ENCODE peak calls at places on chromosomes 7 and 10, in six cellular contexts. One of them, this sample, is unnamed.

GRCh38 chr10:70300461-70300860 is 16.7 kb upstream of the NPFFR1 start:
- DNase-seq in SJSA1: no peak
- DNase-seq in CD4-positive, alpha-beta T cell: no peak
- DNase-seq in mammary epithelial cell: no peak
- DNase-seq in A673: no peak
- DNase-seq in ascending aorta: no peak
- DNase-seq in this sample: no peak

GRCh38 chr7:104657134-104657533 is 328.7 kb downstream of the LHFPL3 start:
- DNase-seq in SJSA1: no peak
- DNase-seq in CD4-positive, alpha-beta T cell: no peak
- DNase-seq in mammary epithelial cell: no peak
- DNase-seq in A673: no peak
- DNase-seq in ascending aorta: no peak
- DNase-seq in this sample: no peak

GRCh38 chr10:30392564-30392990 is 41.4 kb upstream of the MAP3K8 start:
- DNase-seq in SJSA1: peak; percentile 52
- DNase-seq in CD4-positive, alpha-beta T cell: peak; percentile 67
- DNase-seq in mammary epithelial cell: peak; percentile 50
- DNase-seq in A673: peak; percentile 77
- DNase-seq in ascending aorta: no peak
- DNase-seq in this sample: peak; percentile 79

GRCh38 chr10:130179640-130180039 is 43.4 kb downstream of the GLRX3 start:
- DNase-seq in SJSA1: peak; percentile 14
- DNase-seq in CD4-positive, alpha-beta T cell: no peak
- DNase-seq in mammary epithelial cell: peak; percentile 23
- DNase-seq in A673: peak; percentile 84
- DNase-seq in ascending aorta: no peak
- DNase-seq in this sample: peak; percentile 48

GRCh38 chr7:37065779-37066271 is 341.5 kb upstream of the AOAH start:
- DNase-seq in SJSA1: no peak
- DNase-seq in CD4-positive, alpha-beta T cell: no peak
- DNase-seq in mammary epithelial cell: peak; percentile 72
- DNase-seq in A673: no peak
- DNase-seq in ascending aorta: no peak
- DNase-seq in this sample: no peak

GRCh38 chr10:72084094-72084459 is 4.3 kb downstream of the SPOCK2 start:
- DNase-seq in SJSA1: no peak
- DNase-seq in CD4-positive, alpha-beta T cell: no peak
- DNase-seq in mammary epithelial cell: no peak
- DNase-seq in A673: no peak
- DNase-seq in ascending aorta: no peak
- DNase-seq in this sample: peak; percentile 73

GRCh38 chr10:1536341-1536740 is 201.0 kb downstream of the ADARB2 start:
- DNase-seq in SJSA1: no peak
- DNase-seq in CD4-positive, alpha-beta T cell: no peak
- DNase-seq in mammary epithelial cell: no peak
- DNase-seq in A673: no peak
- DNase-seq in ascending aorta: no peak
- DNase-seq in this sample: no peak

GRCh38 chr7:28298870-28299484 is 113.3 kb upstream of the CREB5 start:
- DNase-seq in SJSA1: peak; percentile 26
- DNase-seq in CD4-positive, alpha-beta T cell: no peak
- DNase-seq in mammary epithelial cell: peak; percentile 60
- DNase-seq in A673: peak; percentile 33
- DNase-seq in ascending aorta: no peak
- DNase-seq in this sample: no peak

GRCh38 chr7:17719998-17720397 is 220.3 kb downstream of the SNX13 start:
- DNase-seq in SJSA1: no peak
- DNase-seq in CD4-positive, alpha-beta T cell: no peak
- DNase-seq in mammary epithelial cell: no peak
- DNase-seq in A673: no peak
- DNase-seq in ascending aorta: no peak
- DNase-seq in this sample: no peak

GRCh38 chr7:29289156-29290021 is 94.8 kb downstream of the CHN2 start:
- DNase-seq in SJSA1: no peak
- DNase-seq in CD4-positive, alpha-beta T cell: no peak
- DNase-seq in mammary epithelial cell: no peak
- DNase-seq in A673: no peak
- DNase-seq in ascending aorta: peak; percentile 35
- DNase-seq in this sample: no peak

GRCh38 chr7:127920787-127921438 is 110.3 kb downstream of the LRRC4 start:
- DNase-seq in SJSA1: no peak
- DNase-seq in CD4-positive, alpha-beta T cell: no peak
- DNase-seq in mammary epithelial cell: no peak
- DNase-seq in A673: no peak
- DNase-seq in ascending aorta: no peak
- DNase-seq in this sample: no peak

GRCh38 chr7:22990588-22990949 is 23.4 kb downstream of the HYCC1 start:
- DNase-seq in SJSA1: peak; percentile 80
- DNase-seq in CD4-positive, alpha-beta T cell: no peak
- DNase-seq in mammary epithelial cell: peak; percentile 34
- DNase-seq in A673: no peak
- DNase-seq in ascending aorta: no peak
- DNase-seq in this sample: no peak

GRCh38 chr7:3404490-3404889 is 103.4 kb downstream of the SDK1 start:
- DNase-seq in SJSA1: no peak
- DNase-seq in CD4-positive, alpha-beta T cell: no peak
- DNase-seq in mammary epithelial cell: peak; percentile 69
- DNase-seq in A673: peak; percentile 58
- DNase-seq in ascending aorta: no peak
- DNase-seq in this sample: no peak

GRCh38 chr7:139450851-139451250 is 32.6 kb downstream of the KLRG2 start:
- DNase-seq in SJSA1: no peak
- DNase-seq in CD4-positive, alpha-beta T cell: no peak
- DNase-seq in mammary epithelial cell: no peak
- DNase-seq in A673: no peak
- DNase-seq in ascending aorta: no peak
- DNase-seq in this sample: no peak

GRCh38 chr7:135493362-135493761 is 16.5 kb downstream of the CNOT4 start:
- DNase-seq in SJSA1: no peak
- DNase-seq in CD4-positive, alpha-beta T cell: no peak
- DNase-seq in mammary epithelial cell: no peak
- DNase-seq in A673: peak; percentile 12
- DNase-seq in ascending aorta: no peak
- DNase-seq in this sample: no peak

GRCh38 chr10:14567421-14567820 is 207.3 kb downstream of the FAM107B start:
- DNase-seq in SJSA1: no peak
- DNase-seq in CD4-positive, alpha-beta T cell: no peak
- DNase-seq in mammary epithelial cell: no peak
- DNase-seq in A673: no peak
- DNase-seq in ascending aorta: no peak
- DNase-seq in this sample: no peak

DNA sequence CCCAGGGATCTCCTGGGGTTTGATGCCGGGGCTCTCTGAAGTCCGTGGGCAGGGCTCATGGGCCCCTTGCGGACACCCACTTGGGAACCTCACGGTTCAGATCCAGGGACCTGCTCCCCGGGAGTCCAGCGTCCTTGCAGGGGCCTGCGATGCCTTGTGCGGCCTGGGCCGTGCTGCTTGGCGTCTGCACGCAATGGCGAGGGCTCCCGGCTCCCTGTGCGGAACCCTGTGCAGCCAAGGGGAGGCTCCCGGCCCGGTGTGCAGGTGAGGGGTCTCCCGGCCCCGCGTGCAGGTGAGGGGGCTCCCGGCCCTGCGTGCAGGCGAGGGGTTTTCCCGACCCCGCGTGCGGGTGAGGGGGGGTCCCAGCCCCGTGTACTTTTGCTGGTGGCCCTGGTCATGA is 146.7 kb downstream of the DNAJB6 start:
- DNase-seq in SJSA1: no peak
- DNase-seq in CD4-positive, alpha-beta T cell: no peak
- DNase-seq in mammary epithelial cell: no peak
- DNase-seq in A673: no peak
- DNase-seq in ascending aorta: no peak
- DNase-seq in this sample: no peak
- H3K9me3 ChIP-seq in SJSA1: no peaks in the 10 kb centered on the region
- H3K9me3 ChIP-seq in CD4-positive, alpha-beta T cell: no peaks in the 10 kb centered on the region
- H3K9me3 ChIP-seq in mammary epithelial cell: peaks cover 9% of the 10 kb centered on the region
- H3K9me3 ChIP-seq in A673: no peaks in the 10 kb centered on the region
- H3K9me3 ChIP-seq in ascending aorta: no peaks in the 10 kb centered on the region
- H3K9me3 ChIP-seq in this sample: no peaks in the 10 kb centered on the region

DNA sequence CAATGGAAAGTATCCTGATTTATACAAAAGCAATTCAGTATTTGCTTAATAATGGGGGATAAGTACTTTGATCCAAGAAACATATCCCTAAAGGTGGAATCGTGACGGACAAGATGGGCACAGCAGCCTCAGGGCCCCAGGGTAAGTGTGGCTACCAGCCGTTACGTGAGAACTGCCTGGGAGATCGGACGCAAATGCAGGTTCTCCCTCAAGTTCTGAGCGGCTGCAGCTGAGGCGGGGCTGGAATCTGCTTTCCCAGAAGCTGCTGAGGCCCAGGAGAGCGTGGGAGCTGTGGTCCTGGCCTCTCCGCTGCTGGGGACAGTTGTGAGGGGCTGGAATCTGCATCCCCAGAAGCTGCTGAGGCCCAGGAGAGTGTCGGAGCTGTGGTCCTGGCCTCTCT is 13.5 kb downstream of the FOXL3 start:
- DNase-seq in SJSA1: no peak
- DNase-seq in CD4-positive, alpha-beta T cell: no peak
- DNase-seq in mammary epithelial cell: no peak
- DNase-seq in A673: no peak
- DNase-seq in ascending aorta: no peak
- DNase-seq in this sample: no peak
- H3K9me3 ChIP-seq in SJSA1: no peaks in the 10 kb centered on the region
- H3K9me3 ChIP-seq in CD4-positive, alpha-beta T cell: no peaks in the 10 kb centered on the region
- H3K9me3 ChIP-seq in mammary epithelial cell: no peaks in the 10 kb centered on the region
- H3K9me3 ChIP-seq in A673: peaks cover 3% of the 10 kb centered on the region
- H3K9me3 ChIP-seq in ascending aorta: no peaks in the 10 kb centered on the region
- H3K9me3 ChIP-seq in this sample: no peaks in the 10 kb centered on the region

GRCh38 chr7:158556721-158557440 is 30.7 kb downstream of the PTPRN2 start:
- DNase-seq in SJSA1: no peak
- DNase-seq in CD4-positive, alpha-beta T cell: no peak
- DNase-seq in mammary epithelial cell: no peak
- DNase-seq in A673: no peak
- DNase-seq in ascending aorta: no peak
- DNase-seq in this sample: no peak

GRCh38 chr7:158558816-158559215 is 28.8 kb downstream of the PTPRN2 start:
- DNase-seq in SJSA1: no peak
- DNase-seq in CD4-positive, alpha-beta T cell: no peak
- DNase-seq in mammary epithelial cell: no peak
- DNase-seq in A673: no peak
- DNase-seq in ascending aorta: no peak
- DNase-seq in this sample: no peak

GRCh38 chr7:158557441-158557755 is 30.2 kb downstream of the PTPRN2 start:
- DNase-seq in SJSA1: no peak
- DNase-seq in CD4-positive, alpha-beta T cell: no peak
- DNase-seq in mammary epithelial cell: no peak
- DNase-seq in A673: no peak
- DNase-seq in ascending aorta: no peak
- DNase-seq in this sample: no peak

GRCh38 chr7:158550886-158551452 is 36.7 kb downstream of the PTPRN2 start:
- DNase-seq in SJSA1: no peak
- DNase-seq in CD4-positive, alpha-beta T cell: no peak
- DNase-seq in mammary epithelial cell: no peak
- DNase-seq in A673: no peak
- DNase-seq in ascending aorta: no peak
- DNase-seq in this sample: no peak

DNA sequence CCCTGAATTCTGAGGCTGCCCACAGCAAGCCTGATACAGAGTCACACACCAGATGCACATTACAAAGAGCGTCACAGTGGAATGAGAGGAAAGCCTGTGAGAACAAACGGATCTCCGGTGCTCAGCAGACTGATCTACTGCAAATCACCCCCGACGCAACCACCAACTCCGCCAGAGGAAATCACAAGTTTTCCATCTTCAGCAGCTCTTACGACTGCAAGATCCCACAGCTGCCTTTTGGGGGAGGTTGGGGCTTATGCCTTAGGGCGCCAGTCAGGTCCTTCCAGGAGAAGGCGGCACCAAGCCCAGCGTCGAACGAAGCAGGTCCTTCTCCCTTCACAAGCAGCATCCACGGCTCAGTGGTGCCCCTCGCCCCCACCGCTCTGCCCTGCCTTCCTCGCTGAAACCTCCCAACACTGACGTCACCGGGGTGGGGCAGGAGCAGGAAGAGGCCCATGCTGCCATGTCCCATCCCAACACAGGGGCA is 32.5 kb downstream of the PTPRN2 start:
- DNase-seq in SJSA1: no peak
- DNase-seq in CD4-positive, alpha-beta T cell: no peak
- DNase-seq in mammary epithelial cell: no peak
- DNase-seq in A673: no peak
- DNase-seq in ascending aorta: no peak
- DNase-seq in this sample: no peak
- H3K9me3 ChIP-seq in SJSA1: no peaks in the 10 kb centered on the region
- H3K9me3 ChIP-seq in CD4-positive, alpha-beta T cell: no peaks in the 10 kb centered on the region
- H3K9me3 ChIP-seq in mammary epithelial cell: peaks cover 30% of the 10 kb centered on the region
- H3K9me3 ChIP-seq in A673: no peaks in the 10 kb centered on the region
- H3K9me3 ChIP-seq in ascending aorta: no peaks in the 10 kb centered on the region
- H3K9me3 ChIP-seq in this sample: no peaks in the 10 kb centered on the region

GRCh38 chr7:157849341-157849596 is 512.5 kb downstream of the DNAJB6 start:
- DNase-seq in SJSA1: no peak
- DNase-seq in CD4-positive, alpha-beta T cell: no peak
- DNase-seq in mammary epithelial cell: no peak
- DNase-seq in A673: no peak
- DNase-seq in ascending aorta: no peak
- DNase-seq in this sample: no peak

GRCh38 chr7:157850481-157851444 is 514.0 kb downstream of the DNAJB6 start:
- DNase-seq in SJSA1: no peak
- DNase-seq in CD4-positive, alpha-beta T cell: no peak
- DNase-seq in mammary epithelial cell: no peak
- DNase-seq in A673: no peak
- DNase-seq in ascending aorta: no peak
- DNase-seq in this sample: no peak

GRCh38 chr7:157846281-157846680 is 509.5 kb downstream of the DNAJB6 start:
- DNase-seq in SJSA1: no peak
- DNase-seq in CD4-positive, alpha-beta T cell: no peak
- DNase-seq in mammary epithelial cell: no peak
- DNase-seq in A673: no peak
- DNase-seq in ascending aorta: no peak
- DNase-seq in this sample: no peak

GRCh38 chr7:157849726-157850125 is 512.9 kb downstream of the DNAJB6 start:
- DNase-seq in SJSA1: no peak
- DNase-seq in CD4-positive, alpha-beta T cell: no peak
- DNase-seq in mammary epithelial cell: no peak
- DNase-seq in A673: no peak
- DNase-seq in ascending aorta: no peak
- DNase-seq in this sample: no peak

DNA sequence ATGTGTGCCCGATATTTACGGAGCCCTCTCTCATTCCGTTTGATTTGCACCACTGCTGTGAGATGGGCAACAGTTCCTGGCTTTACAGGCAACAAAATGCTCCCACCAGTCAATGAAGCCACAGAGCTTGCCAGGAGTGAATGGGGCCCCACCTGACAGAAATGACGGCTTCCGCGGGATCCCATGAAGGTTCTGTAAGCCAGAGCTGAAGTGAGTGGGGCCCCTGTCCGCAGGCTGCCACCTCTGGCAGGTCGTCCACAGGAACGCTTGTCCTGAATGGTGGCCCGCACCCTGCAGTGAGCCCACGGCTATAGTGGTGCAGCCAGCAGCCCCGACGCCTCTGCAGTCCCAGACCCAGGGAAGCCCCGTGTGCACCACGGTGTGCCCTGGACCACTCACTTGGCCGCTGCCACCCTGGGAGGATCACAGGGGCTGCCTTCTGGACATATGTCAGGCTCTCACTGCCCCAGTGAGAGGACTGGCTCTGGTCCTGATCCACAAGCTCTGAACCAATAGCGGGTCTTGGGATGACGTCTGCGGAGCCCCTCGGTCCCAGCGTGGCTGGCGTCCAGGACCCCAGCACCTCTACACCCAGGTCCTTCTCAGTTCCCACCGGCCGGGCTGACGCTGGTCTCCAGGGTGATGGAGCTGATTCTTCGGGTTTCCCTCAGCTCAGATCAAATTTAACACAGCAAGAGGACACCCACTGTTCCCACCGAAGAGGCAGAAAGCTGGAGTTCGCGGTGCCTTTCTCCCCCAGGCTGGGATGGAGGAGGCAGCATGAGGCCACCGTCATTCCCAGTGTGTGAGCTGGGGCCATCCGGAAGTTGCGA is 511.9 kb downstream of the DNAJB6 start:
- DNase-seq in SJSA1: no peak
- DNase-seq in CD4-positive, alpha-beta T cell: no peak
- DNase-seq in mammary epithelial cell: no peak
- DNase-seq in A673: no peak
- DNase-seq in ascending aorta: no peak
- DNase-seq in this sample: no peak
- H3K9me3 ChIP-seq in SJSA1: no peaks in the 10 kb centered on the region
- H3K9me3 ChIP-seq in CD4-positive, alpha-beta T cell: no peaks in the 10 kb centered on the region
- H3K9me3 ChIP-seq in mammary epithelial cell: peaks cover 47% of the 10 kb centered on the region
- H3K9me3 ChIP-seq in A673: no peaks in the 10 kb centered on the region
- H3K9me3 ChIP-seq in ascending aorta: no peaks in the 10 kb centered on the region
- H3K9me3 ChIP-seq in this sample: no peaks in the 10 kb centered on the region

This sample was measured in CD8-positive, alpha-beta memory T cell.